ENCODE peak calls at places on chromosomes 16 and 17, in seven cellular contexts. L, F, A, Z, J, R and T are unnamed samples.

GRCh38 chr16:53775821-53776431 is 72.0 kb downstream of the FTO start:
- DNase-seq in F (no peak), Z (peak), L (no peak), J (peak), A (peak), R (peak), T (no peak)

GRCh38 chr17:30299000-30299399 is 7.3 kb upstream of the BLMH start:
- DNase-seq in L (no peak), A (no peak), R (no peak), J (no peak), F (no peak), Z (no peak), T (no peak)

GRCh38 chr16:70276392-70276791 is 12.9 kb downstream of the AARS1 start:
- DNase-seq in F (no peak), A (no peak), R (no peak), J (no peak), L (no peak), Z (no peak), T (no peak)

GRCh38 chr16:8798535-8799157 is 1.0 kb downstream of the PMM2 start:
- DNase-seq in F (no peak), A (no peak), R (no peak), L (no peak), Z (no peak), J (no peak), T (no peak)

GRCh38 chr16:50509521-50510341 is 38.5 kb upstream of the NKD1 start:
- DNase-seq in A (no peak), Z (no peak), L (no peak), J (no peak), F (peak), R (no peak), T (no peak)

GRCh38 chr17:80237386-80237785 is 17.2 kb downstream of the SLC26A11 start:
- DNase-seq in F (no peak), J (no peak), A (no peak), Z (no peak), L (no peak), R (no peak), T (peak)

GRCh38 chr16:81551141-81551808 is 106.7 kb downstream of the CMIP start:
- DNase-seq in J (no peak), R (no peak), A (no peak), F (no peak), Z (no peak), L (no peak), T (peak)

GRCh38 chr17:47813077-47813476 is 8.5 kb downstream of the OSBPL7 start:
- DNase-seq in A (no peak), R (no peak), L (no peak), J (no peak), F (no peak), Z (no peak), T (no peak)

GRCh38 chr16:83953796-83954576 is 946 bp downstream of the OSGIN1 start:
- DNase-seq in F (no peak), Z (peak), J (no peak), A (peak), L (no peak), R (peak), T (peak)

GRCh38 chr17:60139438-60140285 is 10.1 kb upstream of the CA4 start:
- DNase-seq in J (no peak), F (peak), L (peak), A (peak), R (no peak), Z (no peak), T (peak)
- TF ChIP-seq CTCF in J (peak), F (peak), L (peak), A (peak), R (peak), Z (peak), T (peak)

GRCh38 chr16:59047114-59047513 is 313.0 kb upstream of the GOT2 start:
- DNase-seq in J (no peak), L (no peak), A (no peak), F (no peak), Z (no peak), R (no peak), T (no peak)
- TF ChIP-seq CTCF in J (no peak), L (no peak), A (no peak), F (peak), Z (no peak), R (no peak), T (no peak)

GRCh38 chr16:1773703-1774455 is 945 bp upstream of the MRPS34 start:
- DNase-seq in F (no peak), L (no peak), A (no peak), J (no peak), Z (no peak), R (peak), T (no peak)
- TF ChIP-seq CTCF in F (no peak), L (no peak), A (no peak), J (no peak), Z (no peak), R (no peak), T (no peak)

GRCh38 chr17:72117748-72118587 is 2.9 kb upstream of the SOX9 start:
- DNase-seq in Z (no peak), R (no peak), J (no peak), F (no peak), A (no peak), L (no peak), T (no peak)

GRCh38 chr17:72119280-72119962 is 1.4 kb upstream of the SOX9 start:
- DNase-seq in J (no peak), F (no peak), R (no peak), A (no peak), Z (no peak), L (no peak), T (no peak)

GRCh38 chr17:72117470-72117747 is 3.4 kb upstream of the SOX9 start:
- DNase-seq in J (no peak), R (no peak), L (no peak), F (no peak), A (no peak), Z (no peak), T (no peak)

GRCh38 chr17:72119963-72120877 is 600 bp upstream of the SOX9 start:
- DNase-seq in F (no peak), Z (no peak), L (no peak), A (peak), R (no peak), J (no peak), T (no peak)

DNA sequence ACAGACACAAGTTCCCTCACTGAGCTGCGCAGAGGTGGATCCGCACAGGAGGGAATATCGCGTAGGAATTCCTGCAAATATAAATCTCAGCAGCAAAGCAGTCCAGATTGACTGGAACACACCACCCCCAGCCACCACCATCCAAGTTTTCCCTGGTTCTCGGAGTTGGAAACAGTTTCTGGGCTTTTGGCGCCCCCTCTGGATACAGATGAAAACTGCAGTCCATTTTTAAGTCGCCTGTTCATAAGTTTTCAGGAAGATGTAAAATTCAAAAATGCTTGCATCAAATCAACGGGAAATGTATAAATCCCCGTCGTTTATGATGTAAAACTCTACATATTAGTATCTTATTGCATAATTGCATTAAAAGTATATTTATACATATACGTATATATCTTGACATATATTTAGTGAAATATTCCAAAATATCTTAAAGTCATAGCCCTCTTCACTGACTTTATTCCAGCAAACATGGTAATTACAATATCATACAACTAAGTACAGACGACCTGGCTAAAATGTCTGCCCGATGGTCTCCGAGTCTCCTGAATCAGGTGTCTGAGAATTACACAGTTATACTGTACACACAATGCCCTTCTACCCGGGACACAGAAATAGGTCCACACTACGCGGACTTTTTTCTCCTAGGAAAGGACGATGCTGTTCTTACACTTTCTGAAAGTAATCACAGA is 2.1 kb upstream of the SOX9 start:
- DNase-seq in R (peak), A (peak), L (no peak), Z (no peak), J (peak), F (peak), T (no peak)
- TF ChIP-seq CTCF in R (peak), A (peak), L (peak), Z (peak), J (peak), F (peak), T (peak)

DNA sequence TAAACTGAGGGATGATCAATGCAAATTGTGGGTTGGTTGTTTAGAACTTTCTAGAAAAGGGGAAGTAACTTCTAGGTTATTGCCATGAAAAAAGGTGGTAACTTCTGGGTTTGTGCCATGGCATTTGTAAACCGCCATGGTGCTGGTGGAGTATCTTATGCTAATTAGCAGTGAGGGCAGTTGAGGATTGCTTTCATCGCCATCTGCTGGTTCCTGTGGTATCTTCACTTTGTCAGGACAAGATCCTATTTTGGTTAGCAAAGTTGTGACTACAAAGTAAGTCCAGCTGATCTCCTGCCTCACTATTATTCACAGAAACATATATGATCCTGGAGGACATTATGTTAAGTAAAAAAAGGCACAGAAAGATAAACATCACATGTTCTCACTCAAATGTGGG is 1332.3 kb downstream of the CDH11 start:
- DNase-seq in Z (no peak), A (no peak), J (no peak), F (no peak), L (no peak), R (peak), T (no peak)
- TF ChIP-seq CTCF in Z (peak), A (no peak), J (no peak), F (no peak), L (no peak), R (peak), T (no peak)

GRCh38 chr17:28494445-28495188 is 11.5 kb upstream of the FOXN1 start:
- DNase-seq in L (peak), F (peak), R (no peak), A (peak), J (peak), Z (no peak), T (peak)

GRCh38 chr17:28493467-28493866 is 12.7 kb upstream of the FOXN1 start:
- DNase-seq in Z (no peak), R (no peak), L (no peak), A (no peak), F (no peak), J (peak), T (no peak)

GRCh38 chr17:28491860-28492259 is 14.3 kb upstream of the FOXN1 start:
- DNase-seq in F (no peak), Z (no peak), A (no peak), R (no peak), L (no peak), J (no peak), T (no peak)

GRCh38 chr17:28491286-28491685 is 14.9 kb upstream of the FOXN1 start:
- DNase-seq in Z (no peak), A (no peak), F (no peak), J (no peak), R (no peak), L (no peak), T (no peak)

DNA sequence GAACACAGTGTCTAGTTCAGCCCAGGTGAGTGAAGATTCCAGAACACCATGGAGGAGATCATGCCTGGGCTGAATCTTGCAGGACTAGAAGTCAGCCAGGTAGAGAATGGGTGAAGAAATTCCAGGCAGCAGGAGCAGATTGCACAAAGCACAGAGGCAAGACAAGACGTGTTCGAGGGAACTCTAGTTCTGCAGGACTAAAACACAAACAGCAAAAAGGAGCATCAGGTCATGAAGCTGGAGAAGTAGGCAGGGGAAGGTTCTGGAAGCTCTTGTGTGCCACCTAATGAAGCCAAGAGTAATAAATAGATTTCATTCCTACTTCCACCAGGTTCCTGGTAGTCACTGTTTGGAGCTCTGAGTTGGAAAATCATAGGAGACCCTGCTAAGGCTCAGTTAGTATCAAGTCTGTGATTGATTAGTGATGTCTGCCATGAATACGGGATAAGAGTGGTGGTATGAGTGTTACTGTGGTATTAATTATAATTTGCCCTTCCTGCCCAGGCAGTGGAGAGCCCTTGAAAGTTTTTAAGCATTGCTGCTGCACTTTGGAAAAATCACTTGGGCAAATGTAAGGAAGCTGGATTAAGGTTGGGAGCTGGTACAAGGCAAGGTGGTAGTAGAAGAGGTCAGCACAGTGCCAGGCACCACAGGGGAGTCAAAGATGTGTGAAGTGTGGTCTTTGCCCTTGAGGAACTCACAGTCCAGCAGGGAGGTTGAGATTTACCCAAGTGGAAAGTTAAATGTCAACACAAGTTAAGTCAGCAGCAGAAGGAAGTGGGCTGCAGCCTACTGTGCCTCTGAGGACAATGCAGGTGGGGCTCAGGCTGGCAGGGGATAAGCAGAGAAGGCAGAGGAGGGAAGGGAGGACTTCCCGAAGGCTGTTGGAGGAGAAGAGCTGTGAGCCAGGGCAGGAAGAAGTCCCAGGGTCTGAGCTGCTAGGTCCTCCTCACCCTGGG is 13.5 kb upstream of the FOXN1 start:
- DNase-seq in R (no peak), Z (no peak), L (no peak), A (no peak), F (no peak), J (no peak), T (no peak)
- TF ChIP-seq CTCF in R (no peak), Z (no peak), L (no peak), A (no peak), F (no peak), J (no peak), T (no peak)